ENCODE peak calls at places on chromosomes 13 and 19, in nine cellular contexts. N, S, X, O, L, U, F, I and V are unnamed samples.

GRCh38 chr13:79741006-79741405 is 260.1 kb downstream of the NDFIP2 start:
- DNase-seq in N (no peak), I (no peak), O (no peak), L (no peak), X (peak; percentile 23), S (no peak), U (no peak), F (no peak), V (no peak)

GRCh38 chr19:50204811-50205675 is 1.6 kb downstream of the MYH14 start:
- DNase-seq in O (no peak), F (no peak), I (no peak), S (peak; percentile 82), U (no peak), L (no peak), N (peak; percentile 56), X (no peak), V (peak; percentile 80)

GRCh38 chr19:49624967-49625910 is 14.7 kb downstream of the RRAS start:
- DNase-seq in N (no peak), L (no peak), X (no peak), S (no peak), F (no peak), O (no peak), U (no peak), I (no peak), V (no peak)

GRCh38 chr13:31987535-31988170 is 43.9 kb upstream of the FRY start:
- DNase-seq in L (no peak), F (no peak), I (no peak), X (no peak), U (no peak), O (peak; percentile 10), N (peak; percentile 24), S (no peak), V (no peak)

GRCh38 chr19:13053761-13054604 is 48.7 kb downstream of the LYL1 start:
- DNase-seq in I (peak; percentile 93), U (peak; percentile 74), O (peak; percentile 96), F (no peak), N (no peak), L (peak; percentile 90), S (peak; percentile 90), X (peak; percentile 89), V (peak; percentile 94)

GRCh38 chr19:29596885-29597525 is 9.1 kb upstream of the POP4 start:
- DNase-seq in N (no peak), U (peak; percentile 33), O (no peak), L (no peak), F (no peak), S (no peak), I (peak; percentile 33), X (peak; percentile 24), V (no peak)

GRCh38 chr13:72400859-72401258 is 326.6 kb downstream of the MZT1 start:
- DNase-seq in U (no peak), N (no peak), F (no peak), L (no peak), X (no peak), I (no peak), S (no peak), O (no peak), V (no peak)

GRCh38 chr13:74767031-74767430 is 632.8 kb upstream of the KLF12 start:
- DNase-seq in N (no peak), S (no peak), U (no peak), I (no peak), L (no peak), X (peak; percentile 17), F (no peak), O (peak; percentile 7), V (no peak)

GRCh38 chr19:14758816-14759215 is 19.5 kb downstream of the ADGRE2 start:
- DNase-seq in U (no peak), X (no peak), N (no peak), F (no peak), L (no peak), O (no peak), I (no peak), S (no peak), V (no peak)

GRCh38 chr19:8585894-8586750 is 8.9 kb upstream of the MYO1F start:
- DNase-seq in I (peak; percentile 43), O (peak; percentile 65), N (peak; percentile 74), X (no peak), L (peak; percentile 88), S (no peak), U (peak; percentile 82), F (no peak), V (peak; percentile 89)

GRCh38 chr19:3642987-3643386 is 16.4 kb upstream of the CACTIN start:
- DNase-seq in O (no peak), U (peak; percentile 30), F (no peak), S (no peak), L (no peak), I (no peak), X (no peak), N (no peak), V (no peak)

GRCh38 chr13:112962911-112963625 is 5.9 kb upstream of the MCF2L start:
- DNase-seq in I (no peak), F (no peak), N (no peak), X (no peak), L (no peak), O (no peak), S (peak; percentile 15), U (no peak), V (no peak)

GRCh38 chr13:103556681-103557080 is 490.5 kb upstream of the SLC10A2 start:
- DNase-seq in L (no peak), S (no peak), O (no peak), N (no peak), U (no peak), I (no peak), X (no peak), F (no peak), V (no peak)

GRCh38 chr13:84606616-84607015 is 724.3 kb upstream of the SLITRK1 start:
- DNase-seq in O (no peak), U (no peak), F (no peak), N (no peak), X (no peak), L (no peak), S (no peak), I (peak; percentile 1), V (no peak)

GRCh38 chr19:50702870-50703829 is 16.5 kb downstream of the SHANK1 start:
- DNase-seq in X (no peak), U (no peak), O (peak; percentile 54), F (no peak), S (peak; percentile 35), L (no peak), I (no peak), N (no peak), V (no peak)

GRCh38 chr13:102289606-102290005 is 112.2 kb downstream of the FGF14 start:
- DNase-seq in U (no peak), L (no peak), S (no peak), I (no peak), N (no peak), F (no peak), O (no peak), X (no peak), V (no peak)

GRCh38 chr19:35143231-35143715 is at the start of gene FXYD7:
- DNase-seq in F (peak; percentile 31), I (no peak), S (no peak), U (peak; percentile 26), O (no peak), L (no peak), N (no peak), X (no peak), V (no peak)

GRCh38 chr13:20664304-20664703 is 39.2 kb upstream of the IL17D start:
- DNase-seq in L (no peak), S (no peak), N (no peak), U (no peak), F (no peak), X (no peak), O (no peak), I (no peak), V (no peak)

GRCh38 chr13:41500501-41500900 is 43.2 kb downstream of the RGCC start:
- DNase-seq in N (no peak), L (peak; percentile 36), X (no peak), F (no peak), S (no peak), I (peak; percentile 43), U (no peak), O (no peak), V (no peak)

GRCh38 chr19:43351998-43352746 is 1.3 kb upstream of the CD177 start:
- DNase-seq in I (no peak), N (no peak), O (no peak), F (no peak), S (no peak), L (no peak), X (no peak), U (no peak), V (no peak)

GRCh38 chr13:73403362-73404150 is 344.8 kb downstream of the KLF5 start:
- DNase-seq in N (no peak), S (no peak), O (no peak), I (peak; percentile 10), F (no peak), L (no peak), X (no peak), U (no peak), V (no peak)

GRCh38 chr13:79749985-79750551 is 269.1 kb downstream of the NDFIP2 start:
- DNase-seq in U (peak; percentile 27), O (no peak), N (no peak), X (peak; percentile 88), S (peak; percentile 72), L (peak; percentile 85), F (no peak), I (peak; percentile 86), V (no peak)

GRCh38 chr13:93723316-93723715 is 496.7 kb downstream of the GPC6 start:
- DNase-seq in S (no peak), I (no peak), O (no peak), N (no peak), U (no peak), L (no peak), F (no peak), X (no peak), V (no peak)

GRCh38 chr13:36818483-36819063 is 449 bp upstream of the RFXAP start:
- DNase-seq in S (no peak), F (no peak), N (no peak), U (no peak), I (peak; percentile 6), X (no peak), L (no peak), O (no peak), V (no peak)

GRCh38 chr13:50370303-50370950 is 355.2 kb downstream of the KCNRG start:
- DNase-seq in L (no peak), O (no peak), U (no peak), N (no peak), F (no peak), X (no peak), I (no peak), S (no peak), V (no peak)